ENCODE peak calls at places on chromosomes 12 and 14, in nine cellular contexts. M is suprapubic skin, B is tibial nerve, O is left ventricle myocardium inferior, J is stomach, H is PC-3, I is fibroblast of the aortic adventitia, Q is fibroblast of villous mesenchyme, A is cardiac muscle cell. V is an unnamed sample.

GRCh38 chr14:93686313-93686712 is 102.0 kb downstream of the PRIMA1 start:
- DNase-seq in Q (no peak), J (no peak), B (no peak), A (no peak), I (no peak), O (no peak), M (no peak), H (peak; percentile 71), V (no peak)

GRCh38 chr12:92573104-92573503 is 129.7 kb upstream of the PLEKHG7 start:
- DNase-seq in O (no peak), A (no peak), B (no peak), I (no peak), J (no peak), H (peak; percentile 71), M (no peak), Q (no peak), V (no peak)

GRCh38 chr12:45336762-45337596 is 121.1 kb downstream of the ANO6 start:
- DNase-seq in J (no peak), H (peak; percentile 57), B (no peak), Q (peak; percentile 95), I (peak; percentile 82), M (no peak), O (no peak), A (peak; percentile 70), V (peak; percentile 62)

GRCh38 chr14:48805315-48805714 is 780.9 kb downstream of the RPS29 start:
- DNase-seq in Q (no peak), M (no peak), O (no peak), H (no peak), J (no peak), B (no peak), A (no peak), I (no peak), V (no peak)

GRCh38 chr14:32129124-32129523 is 52.0 kb downstream of the ARHGAP5 start:
- DNase-seq in H (peak; percentile 81), M (no peak), J (no peak), Q (peak; percentile 39), B (no peak), A (peak; percentile 38), O (no peak), I (peak; percentile 85), V (no peak)

GRCh38 chr14:53187921-53188463 is 34.9 kb upstream of the DDHD1 start:
- DNase-seq in A (no peak), I (no peak), B (no peak), J (no peak), Q (no peak), M (no peak), H (no peak), O (no peak), V (no peak)

GRCh38 chr12:70686907-70687306 is 49.7 kb upstream of the PTPRB start:
- DNase-seq in H (no peak), I (no peak), J (no peak), A (no peak), M (no peak), B (no peak), O (no peak), Q (no peak), V (no peak)

GRCh38 chr14:33692762-33693161 is 258.1 kb downstream of the EGLN3 start:
- DNase-seq in I (peak; percentile 94), A (peak; percentile 72), O (no peak), M (no peak), J (no peak), Q (peak; percentile 71), H (peak; percentile 39), B (no peak), V (peak; percentile 80)

GRCh38 chr12:55737581-55738112 is 5.3 kb upstream of the GDF11 start:
- DNase-seq in I (no peak), M (no peak), J (no peak), O (no peak), B (no peak), H (no peak), Q (no peak), A (no peak), V (no peak)

GRCh38 chr14:101360045-101360931 is 201.0 kb upstream of the DIO3 start:
- DNase-seq in Q (peak; percentile 91), B (peak; percentile 79), O (peak; percentile 67), M (no peak), H (no peak), A (peak; percentile 2), J (no peak), I (no peak), V (no peak)

GRCh38 chr12:108193922-108194321 is 64.8 kb downstream of the WSCD2 start:
- DNase-seq in H (peak; percentile 36), O (no peak), Q (peak; percentile 14), I (peak; percentile 17), J (no peak), M (no peak), A (peak; percentile 36), B (peak; percentile 21), V (no peak)

GRCh38 chr12:69386921-69387320 is 27.4 kb downstream of the YEATS4 start:
- DNase-seq in I (no peak), H (no peak), A (no peak), Q (no peak), B (no peak), M (no peak), O (no peak), J (no peak), V (no peak)

GRCh38 chr14:69241577-69241976 is 18.4 kb upstream of the GALNT16 start:
- DNase-seq in A (no peak), Q (peak; percentile 10), H (no peak), M (no peak), B (no peak), O (no peak), J (no peak), I (peak; percentile 35), V (no peak)

GRCh38 chr14:103740991-103741689 is 25.5 kb downstream of the ZFYVE21 start:
- DNase-seq in O (no peak), B (no peak), Q (peak; percentile 58), J (no peak), I (no peak), M (peak; percentile 58), A (peak; percentile 53), H (no peak), V (no peak)

GRCh38 chr12:110545812-110546211 is 37.3 kb downstream of the PPTC7 start:
- DNase-seq in I (no peak), A (no peak), M (no peak), Q (no peak), H (no peak), J (no peak), O (no peak), B (no peak), V (no peak)

DNA sequence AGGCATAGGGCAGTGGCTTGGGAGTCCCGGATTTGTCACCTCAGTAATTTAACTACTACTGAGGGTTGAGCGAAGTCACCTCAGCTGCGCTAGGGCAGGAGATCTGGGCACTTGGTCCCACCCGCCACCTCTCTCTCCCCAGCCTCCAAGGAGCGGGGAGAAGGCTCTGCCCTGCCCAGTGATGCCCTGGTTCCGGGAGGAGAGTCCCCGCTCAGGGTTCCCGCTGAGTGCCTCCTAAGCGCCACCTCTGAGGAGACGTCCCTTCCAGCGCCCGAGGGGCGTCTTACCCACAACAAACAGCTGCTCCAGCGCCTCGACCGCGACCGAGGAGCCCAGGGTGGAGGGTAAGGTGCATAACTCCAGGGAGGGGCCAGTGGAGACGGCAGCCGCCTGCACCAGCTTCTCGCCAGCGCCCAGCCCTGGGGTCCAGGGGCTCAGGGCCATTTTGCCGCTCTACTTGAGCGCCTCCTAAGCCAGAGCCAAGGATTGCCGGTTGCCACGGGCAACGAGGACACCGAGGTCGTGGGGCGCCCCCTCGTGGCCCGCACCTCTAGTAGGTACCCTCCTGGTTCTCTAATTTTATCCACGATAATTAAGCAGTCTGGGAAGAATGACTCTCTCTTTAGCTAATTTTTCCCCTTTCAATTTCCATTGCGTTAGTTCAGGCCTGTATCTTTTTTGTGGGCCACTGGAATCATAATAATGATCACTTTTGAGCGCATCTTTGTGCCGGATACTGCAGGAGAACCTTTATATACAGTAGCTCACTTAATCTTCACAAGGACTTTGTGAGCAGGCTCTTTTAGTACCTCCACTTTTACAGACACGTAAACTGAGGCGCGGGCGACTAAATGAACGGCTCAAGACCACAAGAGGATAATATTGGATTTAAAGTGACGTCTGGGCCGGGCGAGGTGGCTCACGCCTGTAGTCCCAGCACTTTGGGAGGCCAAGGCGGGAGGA is at the start of gene CCDC175:
- DNase-seq in A (peak; percentile 85), M (no peak), J (peak; percentile 91), O (peak; percentile 80), I (peak; percentile 69), H (peak; percentile 98), B (peak; percentile 46), Q (peak; percentile 83), V (peak; percentile 21)
- H3K4me3 ChIP-seq in A (peak within 1 kb of the TSS; percentile 38), M (peak within 1 kb of the TSS; percentile 36), J (peak within 1 kb of the TSS; percentile 57), O (peak within 1 kb of the TSS; percentile 56), I (peak within 1 kb of the TSS; percentile 59), H (peak within 1 kb of the TSS; percentile 62), B (peak within 1 kb of the TSS; percentile 31), Q (peak within 1 kb of the TSS; percentile 61), V (peak within 1 kb of the TSS; percentile 34)

GRCh38 chr12:132075026-132075713 is 68.9 kb downstream of the DDX51 start:
- DNase-seq in Q (no peak), M (no peak), O (no peak), J (no peak), I (no peak), A (no peak), B (no peak), H (peak; percentile 21), V (no peak)
- TF ChIP-seq CTCF in Q (peak; percentile 31), M (no peak), O (no peak), J (no peak), I (peak; percentile 19), A (peak; percentile 29), B (no peak), H (peak; percentile 74), V (no peak)

DNA sequence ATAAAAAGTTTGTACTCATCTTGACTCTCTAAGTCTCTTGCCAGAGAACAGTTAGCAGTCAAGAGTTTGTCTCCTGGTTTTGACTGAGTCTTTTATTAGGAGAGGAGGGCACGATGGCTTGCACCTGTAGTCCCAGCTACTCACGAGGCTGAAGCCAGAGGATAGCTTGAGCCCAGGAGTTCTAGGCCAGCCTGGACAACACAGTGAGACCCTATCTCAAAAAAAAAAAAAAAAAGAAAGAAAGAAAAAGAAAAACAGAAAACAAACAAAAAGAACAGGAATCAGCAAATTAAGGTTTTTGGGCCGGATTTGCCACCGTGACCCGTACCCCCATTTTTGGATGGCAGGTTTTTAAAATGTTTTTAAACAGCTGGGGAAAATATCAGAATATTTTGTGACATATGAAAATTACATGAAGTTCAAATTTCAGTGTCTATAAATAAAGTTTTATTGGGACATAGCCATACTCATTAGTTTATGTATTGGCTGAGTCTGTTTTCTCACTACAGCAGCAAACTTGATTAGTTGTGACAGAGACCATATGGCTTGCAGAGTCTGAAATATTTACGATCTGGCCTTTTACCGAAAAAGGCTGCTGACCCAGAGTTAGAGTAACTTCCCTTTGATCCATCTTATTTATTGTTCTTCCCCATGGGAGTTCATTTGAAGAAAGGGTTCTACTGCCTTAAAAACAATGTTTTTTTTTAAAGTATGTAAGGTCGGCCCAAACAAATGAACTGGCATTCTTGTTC is 31.2 kb downstream of the VEZT start:
- DNase-seq in Q (peak; percentile 91), J (no peak), A (peak; percentile 62), O (no peak), B (no peak), H (no peak), M (no peak), I (peak; percentile 51), V (no peak)
- H3K4me3 ChIP-seq in Q (no peak overlapping the region), J (no peak overlapping the region), A (no peak overlapping the region), O (no peak overlapping the region), B (no peak overlapping the region), H (no peak overlapping the region), M (no peak overlapping the region), I (no peak overlapping the region), V (no peak overlapping the region)

DNA sequence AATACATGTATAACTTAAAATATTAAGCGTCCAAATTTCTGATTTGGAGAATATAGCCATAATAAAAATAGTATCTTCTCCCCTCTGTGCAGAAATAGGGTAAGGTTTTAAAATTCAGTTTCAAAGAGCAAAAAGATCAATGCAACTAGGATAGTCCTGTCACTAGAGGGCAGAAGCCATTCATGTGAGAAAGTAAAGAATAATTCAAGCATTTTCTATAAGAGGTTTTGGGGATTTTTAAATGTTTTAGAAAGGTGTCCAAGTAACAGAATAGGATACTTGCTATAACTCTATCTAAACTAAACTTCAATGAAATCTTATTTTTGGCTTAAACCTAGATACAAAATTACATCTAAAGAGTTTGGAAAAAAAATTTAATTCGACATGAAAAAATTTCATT is 50.3 kb downstream of the ADAMTS20 start:
- DNase-seq in J (no peak), A (peak; percentile 32), M (no peak), I (peak; percentile 53), O (no peak), H (peak; percentile 47), Q (peak; percentile 38), B (no peak), V (peak; percentile 7)
- TF ChIP-seq CTCF in J (no peak), A (peak; percentile 51), M (no peak), I (peak; percentile 63), O (no peak), H (peak; percentile 85), Q (peak; percentile 56), B (no peak), V (peak; percentile 53)

V was measured in AG09309.